ENCODE peak calls at places on chromosomes 7 and 10, in four cellular contexts. P is adrenal gland, Q is IMR-90, G is GM12891. N is an unnamed sample.

GRCh38 chr7:80721880-80722595 is 83.6 kb downstream of the CD36 start:
- DNase-seq in P (peak), Q (peak), G (no peak), N (no peak)

GRCh38 chr10:131636841-131637724 is 263.7 kb upstream of the PPP2R2D start:
- DNase-seq in P (no peak), Q (no peak), G (no peak), N (no peak)

GRCh38 chr10:69576334-69577011 is 3.3 kb upstream of the NEUROG3 start:
- DNase-seq in P (no peak), Q (no peak), G (no peak), N (no peak)

GRCh38 chr10:128922172-128922571 is 544.9 kb upstream of the MGMT start:
- DNase-seq in P (no peak), Q (no peak), G (no peak), N (no peak)

GRCh38 chr10:1324914-1325313 is 268.7 kb downstream of the WDR37 start:
- DNase-seq in P (no peak), Q (no peak), G (no peak), N (no peak)

GRCh38 chr7:128459394-128459878 is 3.8 kb downstream of the HILPDA start:
- DNase-seq in P (peak), Q (peak), G (no peak), N (peak)

GRCh38 chr10:74593470-74593869 is 232.9 kb upstream of the KAT6B start:
- DNase-seq in P (no peak), Q (peak), G (no peak), N (no peak)

GRCh38 chr7:14870394-14870793 is 32.2 kb downstream of the DGKB start:
- DNase-seq in P (no peak), Q (no peak), G (no peak), N (no peak)

GRCh38 chr10:70970830-70971229 is 82.5 kb upstream of the PCBD1 start:
- DNase-seq in P (no peak), Q (peak), G (no peak), N (no peak)

GRCh38 chr10:116113721-116114501 is 159.1 kb downstream of the GFRA1 start:
- DNase-seq in P (no peak), Q (peak), G (no peak), N (no peak)

GRCh38 chr10:18400911-18401260 is 250.5 kb downstream of the NSUN6 start:
- DNase-seq in P (peak), Q (no peak), G (no peak), N (no peak)

DNA sequence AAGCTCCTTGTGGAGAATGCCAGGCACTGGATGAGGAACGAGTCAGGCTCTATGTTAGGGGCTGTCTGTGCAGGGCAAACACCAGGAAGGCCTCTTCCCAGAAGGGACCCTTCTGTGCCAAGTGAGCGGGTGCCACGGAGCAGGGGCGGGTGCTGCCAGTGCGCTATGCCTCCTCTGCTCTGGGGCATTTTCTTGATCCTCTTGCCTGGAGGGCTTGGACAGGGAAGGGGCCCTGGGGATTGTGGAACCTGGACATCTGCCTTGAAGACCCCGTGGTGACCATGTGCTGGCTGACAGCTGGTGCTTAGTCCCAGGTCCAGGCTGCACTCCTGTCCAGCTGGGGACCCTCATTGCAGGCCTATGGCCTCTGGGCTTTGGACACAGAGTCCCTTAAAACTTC is 15.4 kb upstream of the TBRG4 start:
- DNase-seq in P (no peak), Q (no peak), G (no peak), N (no peak)
- TF ChIP-seq POLR2A in P (no peak), Q (no peak), G (no peak), N (no peak)

GRCh38 chr10:45409782-45410181 is 35.8 kb downstream of the ALOX5 start:
- DNase-seq in P (no peak), Q (no peak), G (no peak), N (peak)
- TF ChIP-seq POLR2A in P (no peak), Q (no peak), G (no peak), N (no peak)

GRCh38 chr10:96125142-96125515 is 5.0 kb upstream of the ZNF518A start:
- DNase-seq in P (no peak), Q (peak), G (no peak), N (no peak)

GRCh38 chr10:96133135-96133534 is 3.0 kb downstream of the ZNF518A start:
- DNase-seq in P (no peak), Q (peak), G (no peak), N (no peak)

GRCh38 chr10:96129387-96130325 is at the start of gene ZNF518A:
- DNase-seq in P (peak), Q (peak), G (peak), N (peak)

GRCh38 chr10:96124230-96125141 is 5.6 kb upstream of the ZNF518A start:
- DNase-seq in P (peak), Q (peak), G (no peak), N (peak)

GRCh38 chr10:96130326-96130758 is 245 bp downstream of the ZNF518A start:
- DNase-seq in P (peak), Q (peak), G (peak), N (peak)
- TF ChIP-seq POLR2A in P (peak), Q (no peak), G (peak), N (peak)

GRCh38 chr7:65037740-65038678 is 31.5 kb upstream of the ERV3-1 start:
- DNase-seq in P (peak), Q (peak), G (peak), N (peak)
- TF ChIP-seq POLR2A in P (peak), Q (peak), G (no peak), N (no peak)

DNA sequence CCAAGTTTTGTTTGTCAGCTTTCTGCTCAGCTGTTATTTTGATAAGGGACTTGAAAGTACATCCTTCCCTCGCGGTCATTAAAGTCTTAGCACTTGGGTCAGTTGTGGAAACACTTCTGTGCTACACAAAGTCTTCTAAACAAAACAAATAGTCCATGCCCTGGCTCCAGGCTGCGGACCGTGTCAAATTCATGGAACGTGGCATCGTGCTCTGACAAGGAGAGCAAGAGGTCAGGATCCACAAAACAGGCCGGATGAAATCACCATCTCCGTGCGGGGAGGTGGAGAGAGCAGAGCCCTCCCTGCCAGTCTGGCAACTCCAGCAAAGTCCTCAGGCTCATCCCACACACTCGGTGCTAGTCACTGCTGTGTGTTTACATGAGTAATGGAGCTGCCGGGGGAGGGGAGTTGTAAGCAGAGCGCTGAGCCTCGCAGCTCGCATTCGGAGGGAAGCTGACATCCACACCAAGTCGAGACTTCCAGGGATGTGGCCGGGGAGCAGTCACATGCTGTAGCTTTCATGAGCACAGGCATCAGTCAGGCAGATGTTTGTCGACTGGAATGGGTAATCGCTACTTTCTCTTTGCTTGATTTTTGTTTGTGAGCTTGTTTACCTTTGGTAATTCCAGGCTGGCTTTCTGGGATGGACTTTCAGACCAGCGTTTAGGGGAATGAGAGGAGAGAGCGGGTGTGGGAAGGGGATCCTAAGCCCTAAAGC is 147.6 kb downstream of the ARID5B start:
- DNase-seq in P (peak), Q (peak), G (no peak), N (no peak)
- TF ChIP-seq POLR2A in P (peak), Q (peak), G (no peak), N (no peak)

DNA sequence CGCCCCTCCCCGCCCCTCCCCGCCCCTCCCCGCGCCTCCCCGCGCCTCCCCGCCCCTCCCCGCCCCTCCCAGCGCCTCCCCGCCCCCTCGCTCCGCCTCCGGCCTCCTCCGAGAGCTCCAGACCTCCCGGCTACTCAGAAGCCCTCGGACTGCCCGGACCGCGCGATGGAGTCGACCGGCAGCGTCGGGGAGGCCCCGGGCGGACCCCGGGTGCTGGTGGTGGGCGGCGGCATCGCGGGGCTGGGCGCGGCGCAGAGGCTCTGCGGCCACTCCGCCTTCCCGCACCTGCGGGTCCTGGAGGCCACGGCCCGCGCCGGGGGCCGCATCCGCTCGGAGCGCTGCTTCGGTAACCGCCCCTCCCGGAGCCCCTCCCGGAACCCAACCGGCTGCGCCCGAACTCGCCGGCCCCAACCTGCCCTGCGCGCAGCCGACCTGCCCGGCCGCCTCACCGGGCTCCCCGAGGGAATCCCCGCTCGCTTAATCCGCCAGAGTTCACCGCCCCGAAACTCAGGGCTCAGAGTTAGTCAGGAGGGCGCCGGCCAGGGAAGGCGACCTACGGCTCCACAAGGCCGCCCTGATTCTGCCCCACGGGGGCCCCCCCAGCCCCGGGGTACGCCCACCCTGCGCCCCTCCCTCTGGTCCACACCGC is at the start of gene PAOX:
- DNase-seq in P (peak), Q (peak), G (peak), N (peak)
- TF ChIP-seq POLR2A in P (peak), Q (no peak), G (no peak), N (no peak)

DNA sequence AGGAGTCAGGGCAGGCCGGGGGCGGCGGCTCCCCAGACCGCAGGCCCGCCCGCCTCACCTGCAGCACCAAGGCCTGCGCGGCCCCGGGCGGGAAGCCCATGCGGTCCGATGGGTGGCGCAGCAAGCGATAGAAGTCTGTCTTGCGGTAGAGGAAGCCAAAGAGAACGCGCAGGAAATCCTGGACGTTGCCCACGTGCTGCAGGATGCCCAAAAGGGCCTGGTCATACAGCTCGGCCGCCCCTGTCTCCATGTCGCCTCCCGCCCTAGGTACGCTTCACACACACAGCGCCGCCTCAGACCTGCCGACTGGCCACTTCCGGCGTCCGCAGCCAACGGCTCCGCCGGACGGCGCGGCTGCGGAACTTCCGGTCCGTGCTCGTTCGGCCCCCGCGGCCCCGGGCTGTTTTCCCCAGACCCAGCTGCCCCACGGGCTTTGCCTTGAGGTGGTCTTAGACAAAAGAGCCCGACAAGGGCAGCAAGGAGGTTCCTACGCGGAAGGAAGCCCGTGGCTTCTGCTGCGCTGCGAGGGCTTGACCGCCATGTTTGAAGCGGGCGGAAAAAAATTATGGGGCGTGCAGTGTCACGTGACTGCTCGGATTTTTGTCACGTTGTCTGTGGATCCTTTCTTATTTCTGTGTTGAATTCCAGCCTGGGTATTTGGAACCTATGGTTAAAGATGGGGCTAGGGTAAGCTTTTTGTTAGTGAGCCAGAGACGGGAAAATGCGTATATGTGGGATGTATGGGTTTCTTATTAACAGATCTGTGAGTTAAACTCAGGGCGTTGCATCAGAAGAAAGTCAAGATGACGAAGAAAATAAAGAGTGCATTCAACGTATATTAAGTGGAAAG is at the start of gene NUDCD3:
- DNase-seq in P (peak), Q (peak), G (peak), N (peak)
- TF ChIP-seq POLR2A in P (peak), Q (peak), G (peak), N (peak)

N was measured in erythroblast.